ENCODE peak calls at places on chromosomes 4 and X, in five cellular contexts. W, B, L, U and Z are unnamed samples.

GRCh38 chr4:23844961-23845360 is 44.9 kb downstream of the PPARGC1A start:
- DNase-seq in W (no peak), B (no peak), L (no peak), U (no peak), Z (no peak)

GRCh38 chr4:90159193-90159592 is 32.0 kb downstream of the CCSER1 start:
- DNase-seq in W (no peak), B (no peak), L (no peak), U (no peak), Z (no peak)

GRCh38 chr4:91283726-91284125 is 1020.0 kb upstream of the GRID2 start:
- DNase-seq in W (no peak), B (no peak), L (no peak), U (no peak), Z (no peak)

GRCh38 chr4:36392049-36392448 is 110.6 kb downstream of the DTHD1 start:
- DNase-seq in W (no peak), B (no peak), L (no peak), U (no peak), Z (no peak)

GRCh38 chr4:2059034-2059725 is at the start of gene NAT8L:
- DNase-seq in W (no peak), B (peak), L (no peak), U (peak), Z (no peak)

GRCh38 chr4:69503558-69503957 is 7.9 kb upstream of the UGT2B4 start:
- DNase-seq in W (no peak), B (no peak), L (no peak), U (peak), Z (no peak)

GRCh38 chr4:156182269-156182668 is 228.6 kb upstream of the CTSO start:
- DNase-seq in W (no peak), B (no peak), L (no peak), U (no peak), Z (no peak)

GRCh38 chr4:86302242-86302641 is 57.6 kb downstream of the MAPK10 start:
- DNase-seq in W (no peak), B (peak), L (no peak), U (peak), Z (no peak)

GRCh38 chr4:116346750-116347149 is 738.6 kb downstream of the TRAM1L1 start:
- DNase-seq in W (no peak), B (no peak), L (no peak), U (no peak), Z (no peak)

GRCh38 chr4:147355849-147356248 is 125.0 kb upstream of the EDNRA start:
- DNase-seq in W (peak), B (no peak), L (no peak), U (no peak), Z (peak)

GRCh38 chrX:18353931-18354368 is 538 bp downstream of the SCML2 start:
- DNase-seq in W (no peak), B (no peak), L (no peak), U (peak), Z (no peak)

GRCh38 chr4:24164054-24164453 is 274.2 kb upstream of the PPARGC1A start:
- DNase-seq in W (no peak), B (no peak), L (no peak), U (no peak), Z (peak)

GRCh38 chrX:108223606-108224005 is 132.0 kb downstream of the ATG4A start:
- DNase-seq in W (no peak), B (no peak), L (no peak), U (no peak), Z (no peak)